ENCODE peak calls at places on chromosome 16, in eight cellular contexts. C is breast epithelium; N is right cardiac atrium; Q is DND-41; Z is effector memory CD4-positive, alpha-beta T cell; T is uterus; K is mesendoderm; A is cardiac muscle cell. L is an unnamed sample.

GRCh38 chr16:732332-732731 is 5.4 kb downstream of the HAGHL start:
- DNase-seq in C (no peak), Z (no peak), N (no peak), K (no peak), A (no peak), T (no peak), Q (no peak), L (no peak)

GRCh38 chr16:9528680-9529079 is 437.2 kb downstream of the HAPSTR1 start:
- DNase-seq in K (no peak), N (no peak), Z (no peak), C (no peak), Q (no peak), T (no peak), A (no peak), L (no peak)

GRCh38 chr16:68247932-68248331 is 2.8 kb downstream of the PLA2G15 start:
- DNase-seq in T (no peak), N (peak; percentile 30), K (no peak), Z (no peak), C (no peak), A (no peak), Q (no peak), L (no peak)

GRCh38 chr16:53546988-53547391 is 44.0 kb upstream of the AKTIP start:
- DNase-seq in N (no peak), Z (no peak), C (peak; percentile 62), A (no peak), K (peak; percentile 94), Q (peak; percentile 71), T (no peak), L (no peak)

GRCh38 chr16:20928774-20929411 is 28.3 kb downstream of the LYRM1 start:
- DNase-seq in C (no peak), Z (no peak), K (no peak), T (no peak), A (no peak), N (no peak), Q (no peak), L (no peak)

GRCh38 chr16:67430504-67431076 is 331 bp upstream of the HSD11B2 start:
- DNase-seq in Z (no peak), N (peak; percentile 76), K (no peak), C (no peak), Q (peak; percentile 18), A (no peak), T (peak; percentile 60), L (no peak)

GRCh38 chr16:4322121-4323035 is 6.5 kb downstream of the GLIS2 start:
- DNase-seq in Z (no peak), C (no peak), A (no peak), K (no peak), T (no peak), Q (no peak), N (peak; percentile 67), L (no peak)

GRCh38 chr16:20111143-20111542 is 37.5 kb upstream of the GPR139 start:
- DNase-seq in K (no peak), T (no peak), A (no peak), Z (no peak), Q (no peak), N (no peak), C (no peak), L (no peak)

GRCh38 chr16:52252680-52253079 is 294.3 kb downstream of the TOX3 start:
- DNase-seq in K (no peak), Z (no peak), A (no peak), Q (no peak), N (no peak), C (no peak), T (no peak), L (no peak)

GRCh38 chr16:75099075-75099667 is 17.4 kb downstream of the LDHD start:
- DNase-seq in C (no peak), Z (no peak), Q (peak; percentile 52), T (no peak), K (no peak), A (no peak), N (no peak), L (no peak)

GRCh38 chr16:47492428-47493357 is 31.6 kb downstream of the PHKB start:
- DNase-seq in N (peak; percentile 91), A (peak; percentile 74), K (no peak), Q (no peak), C (no peak), T (peak; percentile 58), Z (no peak), L (no peak)

GRCh38 chr16:86959182-86959651 is 358.0 kb downstream of the C16orf95 start:
- DNase-seq in T (no peak), K (no peak), Z (no peak), C (no peak), Q (no peak), N (no peak), A (no peak), L (no peak)

GRCh38 chr16:11379420-11379819 is 34.2 kb downstream of the RMI2 start:
- DNase-seq in C (no peak), N (no peak), T (no peak), K (no peak), A (no peak), Q (no peak), Z (peak; percentile 19), L (no peak)

GRCh38 chr16:2529061-2529931 is 1.9 kb downstream of the CEMP1 start:
- DNase-seq in K (no peak), T (peak; percentile 19), A (no peak), N (peak; percentile 58), C (no peak), Z (no peak), Q (no peak), L (no peak)

GRCh38 chr16:23466162-23466885 is 13.3 kb upstream of the COG7 start:
- DNase-seq in T (no peak), Q (no peak), K (no peak), A (peak; percentile 12), Z (no peak), N (no peak), C (no peak), L (no peak)

GRCh38 chr16:74757347-74757746 is 17.3 kb downstream of the FA2H start:
- DNase-seq in A (no peak), C (no peak), N (no peak), Z (no peak), T (no peak), Q (no peak), K (no peak), L (no peak)

GRCh38 chr16:22318690-22319358 is 21.6 kb downstream of the POLR3E start:
- DNase-seq in N (no peak), K (peak; percentile 49), Q (peak; percentile 51), A (peak; percentile 47), T (no peak), C (no peak), Z (peak; percentile 27), L (no peak)

GRCh38 chr16:74807052-74807646 is 32.5 kb upstream of the FA2H start:
- DNase-seq in Q (no peak), N (no peak), Z (no peak), C (no peak), T (no peak), K (peak; percentile 24), A (no peak), L (no peak)

GRCh38 chr16:65032397-65032796 is 89.5 kb downstream of the CDH11 start:
- DNase-seq in T (no peak), Z (no peak), N (no peak), A (no peak), C (no peak), K (no peak), Q (no peak), L (no peak)

GRCh38 chr16:26078971-26079370 is 387.2 kb downstream of the HS3ST4 start:
- DNase-seq in A (no peak), T (no peak), N (no peak), K (no peak), C (no peak), Z (no peak), Q (no peak), L (no peak)

DNA sequence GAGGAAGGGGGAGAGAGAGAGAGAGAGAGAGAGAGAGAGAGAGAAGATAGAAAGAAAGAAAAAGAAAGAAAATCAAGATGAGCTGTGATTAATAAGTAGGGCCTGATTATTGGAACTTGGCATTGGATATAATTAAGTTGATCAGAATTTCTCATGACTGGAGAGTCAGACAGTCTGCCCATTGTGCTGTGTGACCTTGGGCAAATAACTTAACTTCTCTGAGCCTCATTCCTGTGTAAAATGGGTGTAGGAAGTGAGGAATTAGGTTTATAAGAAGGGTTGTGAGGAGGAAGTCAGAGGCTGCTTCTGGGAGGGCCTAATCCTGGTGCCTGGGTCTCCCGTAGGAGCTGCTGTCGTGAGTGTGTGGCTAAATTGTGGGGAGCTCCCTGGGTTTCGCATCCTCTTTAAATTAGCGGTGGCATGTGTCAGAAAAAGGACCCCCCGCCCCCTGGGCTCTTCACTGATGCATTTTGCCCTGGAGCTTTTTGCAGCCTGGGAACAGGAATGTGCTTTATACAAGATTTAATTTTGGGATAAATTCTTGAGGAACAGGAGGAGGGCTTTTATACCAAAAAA is 76.0 kb downstream of the CMIP start:
- DNase-seq in T (no peak), N (no peak), Q (no peak), A (no peak), Z (no peak), C (no peak), K (no peak), L (no peak)
- H3K4me1 ChIP-seq in T (no peaks in the 10 kb centered on the region), N (peaks cover 7% of the 10 kb centered on the region), Q (peaks cover 5% of the 10 kb centered on the region), A (no peaks in the 10 kb centered on the region), Z (peaks cover 22% of the 10 kb centered on the region), C (no peaks in the 10 kb centered on the region), K (no peaks in the 10 kb centered on the region), L (no peaks in the 10 kb centered on the region)

GRCh38 chr16:85005278-85006069 is 5.9 kb downstream of the ZDHHC7 start:
- DNase-seq in K (peak; percentile 67), A (no peak), N (no peak), Z (no peak), T (peak; percentile 57), C (no peak), Q (no peak), L (no peak)
- H3K4me1 ChIP-seq in K (peaks cover 13% of the 10 kb centered on the region), A (peaks cover 47% of the 10 kb centered on the region), N (peaks cover 30% of the 10 kb centered on the region), Z (peaks cover 12% of the 10 kb centered on the region), T (peaks cover 38% of the 10 kb centered on the region), C (peaks cover 10% of the 10 kb centered on the region), Q (peaks cover 19% of the 10 kb centered on the region), L (peaks cover 4% of the 10 kb centered on the region)

GRCh38 chr16:14306485-14307058 is 235.5 kb downstream of the MRTFB start:
- DNase-seq in Z (no peak), T (no peak), C (no peak), Q (no peak), N (peak; percentile 12), K (no peak), A (no peak), L (no peak)
- H3K4me1 ChIP-seq in Z (peaks cover 7% of the 10 kb centered on the region), T (no peaks in the 10 kb centered on the region), C (no peaks in the 10 kb centered on the region), Q (peaks cover 69% of the 10 kb centered on the region), N (peaks cover 5% of the 10 kb centered on the region), K (peaks cover 13% of the 10 kb centered on the region), A (peaks cover 18% of the 10 kb centered on the region), L (peaks cover 6% of the 10 kb centered on the region)

DNA sequence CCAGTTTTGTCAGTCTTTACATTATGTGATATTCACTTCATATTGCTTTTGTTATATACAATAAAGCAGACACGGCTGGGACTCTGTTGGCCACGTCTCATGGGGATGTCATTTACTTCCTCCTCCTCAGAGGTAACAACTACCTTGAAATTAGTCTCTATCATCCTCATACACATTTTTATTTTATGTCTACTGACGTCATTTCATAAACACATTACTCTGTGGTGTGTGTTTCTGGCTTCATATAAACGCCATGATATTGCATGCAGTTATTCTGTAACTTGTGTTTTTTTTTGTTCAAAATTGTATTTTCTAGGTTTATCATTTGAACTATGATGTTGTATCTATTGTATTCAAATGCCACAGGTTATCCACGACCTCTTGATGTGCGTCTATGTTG is 13.4 kb upstream of the IRF8 start:
- DNase-seq in C (no peak), T (no peak), K (no peak), N (no peak), A (no peak), Q (no peak), Z (no peak), L (no peak)
- H3K4me1 ChIP-seq in C (no peaks in the 10 kb centered on the region), T (no peaks in the 10 kb centered on the region), K (no peaks in the 10 kb centered on the region), N (no peaks in the 10 kb centered on the region), A (no peaks in the 10 kb centered on the region), Q (no peaks in the 10 kb centered on the region), Z (no peaks in the 10 kb centered on the region), L (no peaks in the 10 kb centered on the region)